ENCODE peak calls at places on chromosomes 11 and 22, in five cellular contexts. One of them, this sample, is unnamed.

GRCh38 chr11:6703247-6704063 is 20.3 kb upstream of the MRPL17 start:
- DNase-seq in fibroblast of lung: peak; percentile 58
- DNase-seq in GM23248: peak; percentile 88
- DNase-seq in brain microvascular endothelial cell: peak; percentile 54
- DNase-seq in spleen: no peak
- DNase-seq in this sample: peak; percentile 18

GRCh38 chr11:108966978-108967377 is 302.1 kb downstream of the DDX10 start:
- DNase-seq in fibroblast of lung: no peak
- DNase-seq in brain microvascular endothelial cell: no peak
- DNase-seq in spleen: no peak
- DNase-seq in GM23248: no peak
- DNase-seq in this sample: no peak

GRCh38 chr22:35819421-35819820 is 101.7 kb downstream of the APOL5 start:
- DNase-seq in spleen: no peak
- DNase-seq in GM23248: no peak
- DNase-seq in brain microvascular endothelial cell: no peak
- DNase-seq in fibroblast of lung: no peak
- DNase-seq in this sample: no peak

GRCh38 chr22:47057916-47058585 is 295.6 kb downstream of the TBC1D22A start:
- DNase-seq in spleen: peak; percentile 56
- DNase-seq in brain microvascular endothelial cell: no peak
- DNase-seq in GM23248: no peak
- DNase-seq in fibroblast of lung: no peak
- DNase-seq in this sample: no peak

GRCh38 chr22:38449776-38450175 is 5.2 kb downstream of the KCNJ4 start:
- DNase-seq in brain microvascular endothelial cell: no peak
- DNase-seq in spleen: no peak
- DNase-seq in GM23248: peak; percentile 42
- DNase-seq in fibroblast of lung: no peak
- DNase-seq in this sample: no peak

GRCh38 chr11:114106986-114107385 is 47.5 kb downstream of the ZBTB16 start:
- DNase-seq in GM23248: no peak
- DNase-seq in brain microvascular endothelial cell: no peak
- DNase-seq in spleen: no peak
- DNase-seq in fibroblast of lung: no peak
- DNase-seq in this sample: no peak

GRCh38 chr11:57161351-57161750 is 20.4 kb upstream of the LRRC55 start:
- DNase-seq in brain microvascular endothelial cell: no peak
- DNase-seq in spleen: no peak
- DNase-seq in GM23248: no peak
- DNase-seq in fibroblast of lung: no peak
- DNase-seq in this sample: no peak

GRCh38 chr11:47259178-47259977 is 1.6 kb downstream of the NR1H3 start:
- DNase-seq in brain microvascular endothelial cell: no peak
- DNase-seq in spleen: peak; percentile 75
- DNase-seq in fibroblast of lung: no peak
- DNase-seq in GM23248: peak; percentile 46
- DNase-seq in this sample: no peak

GRCh38 chr11:92826136-92826535 is 143.3 kb upstream of the MTNR1B start:
- DNase-seq in GM23248: peak; percentile 31
- DNase-seq in brain microvascular endothelial cell: peak; percentile 24
- DNase-seq in spleen: no peak
- DNase-seq in fibroblast of lung: peak; percentile 82
- DNase-seq in this sample: no peak

GRCh38 chr11:35182317-35182939 is 43.5 kb downstream of the CD44 start:
- DNase-seq in GM23248: peak; percentile 39
- DNase-seq in fibroblast of lung: no peak
- DNase-seq in spleen: no peak
- DNase-seq in brain microvascular endothelial cell: no peak
- DNase-seq in this sample: no peak

GRCh38 chr11:18721576-18722292 is 4.3 kb downstream of the IGSF22 start:
- DNase-seq in GM23248: peak; percentile 49
- DNase-seq in spleen: peak; percentile 84
- DNase-seq in brain microvascular endothelial cell: peak; percentile 46
- DNase-seq in fibroblast of lung: peak; percentile 44
- DNase-seq in this sample: peak; percentile 26

GRCh38 chr22:49930128-49930527 is 11.7 kb downstream of the CRELD2 start:
- DNase-seq in fibroblast of lung: no peak
- DNase-seq in brain microvascular endothelial cell: no peak
- DNase-seq in GM23248: no peak
- DNase-seq in spleen: no peak
- DNase-seq in this sample: no peak

GRCh38 chr11:10659339-10660216 is 34.0 kb downstream of the IRAG1 start:
- DNase-seq in brain microvascular endothelial cell: peak; percentile 86
- DNase-seq in spleen: no peak
- DNase-seq in fibroblast of lung: peak; percentile 94
- DNase-seq in GM23248: peak; percentile 96
- DNase-seq in this sample: no peak

GRCh38 chr11:71996946-71997345 is 1.8 kb upstream of the IL18BP start:
- DNase-seq in GM23248: no peak
- DNase-seq in brain microvascular endothelial cell: no peak
- DNase-seq in spleen: peak; percentile 87
- DNase-seq in fibroblast of lung: no peak
- DNase-seq in this sample: peak; percentile 50

GRCh38 chr22:29073618-29074275 is 912 bp downstream of the KREMEN1 start:
- DNase-seq in GM23248: peak; percentile 68
- DNase-seq in spleen: peak; percentile 87
- DNase-seq in fibroblast of lung: peak; percentile 9
- DNase-seq in brain microvascular endothelial cell: no peak
- DNase-seq in this sample: peak; percentile 36

GRCh38 chr11:116691779-116692178 is 81.0 kb downstream of the BUD13 start:
- DNase-seq in fibroblast of lung: no peak
- DNase-seq in GM23248: peak; percentile 52
- DNase-seq in spleen: peak; percentile 81
- DNase-seq in brain microvascular endothelial cell: peak; percentile 11
- DNase-seq in this sample: peak; percentile 25

GRCh38 chr22:30305519-30305905 is 16.2 kb upstream of the CASTOR1 start:
- DNase-seq in brain microvascular endothelial cell: no peak
- DNase-seq in spleen: peak; percentile 91
- DNase-seq in fibroblast of lung: no peak
- DNase-seq in GM23248: peak; percentile 40
- DNase-seq in this sample: peak; percentile 68

GRCh38 chr11:118608268-118609214 is 1.1 kb downstream of the PHLDB1 start:
- DNase-seq in brain microvascular endothelial cell: peak; percentile 77
- DNase-seq in fibroblast of lung: peak; percentile 83
- DNase-seq in GM23248: peak; percentile 97
- DNase-seq in spleen: peak; percentile 90
- DNase-seq in this sample: peak; percentile 79

DNA sequence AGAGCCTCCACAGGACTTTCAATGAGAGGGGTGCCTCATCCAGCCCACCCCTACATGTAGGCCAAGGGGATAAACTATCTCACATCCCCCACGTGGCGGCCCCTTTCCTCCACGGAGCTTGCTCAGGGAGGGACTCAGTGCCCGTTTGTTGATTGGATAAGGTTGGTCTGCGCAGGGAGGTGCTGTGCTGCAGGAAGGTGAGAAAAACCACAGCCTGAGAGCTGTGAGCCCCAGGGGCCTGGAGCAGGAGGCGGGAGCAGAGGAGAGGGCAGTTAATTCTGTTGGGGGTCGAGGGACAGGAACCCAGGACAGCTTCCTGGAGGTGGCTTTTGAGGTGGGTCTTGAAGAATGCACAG is 31.9 kb upstream of the ATXN10 start:
- DNase-seq in GM23248: no peak
- DNase-seq in fibroblast of lung: no peak
- DNase-seq in brain microvascular endothelial cell: no peak
- DNase-seq in spleen: no peak
- DNase-seq in this sample: no peak
- H3K27ac ChIP-seq in GM23248: no peak overlapping the region
- H3K27ac ChIP-seq in fibroblast of lung: no peak overlapping the region
- H3K27ac ChIP-seq in brain microvascular endothelial cell: no peak overlapping the region
- H3K27ac ChIP-seq in spleen: no peak overlapping the region
- H3K27ac ChIP-seq in this sample: no peak overlapping the region

GRCh38 chr11:67245046-67245445 is 21.2 kb upstream of the GRK2 start:
- DNase-seq in brain microvascular endothelial cell: no peak
- DNase-seq in spleen: no peak
- DNase-seq in fibroblast of lung: no peak
- DNase-seq in GM23248: no peak
- DNase-seq in this sample: no peak

GRCh38 chr11:67251841-67252240 is 14.4 kb upstream of the GRK2 start:
- DNase-seq in spleen: no peak
- DNase-seq in brain microvascular endothelial cell: no peak
- DNase-seq in fibroblast of lung: peak; percentile 23
- DNase-seq in GM23248: no peak
- DNase-seq in this sample: no peak

GRCh38 chr11:67250059-67251043 is 15.9 kb upstream of the GRK2 start:
- DNase-seq in fibroblast of lung: no peak
- DNase-seq in spleen: no peak
- DNase-seq in GM23248: no peak
- DNase-seq in brain microvascular endothelial cell: no peak
- DNase-seq in this sample: no peak

GRCh38 chr11:67248653-67249052 is 17.6 kb upstream of the GRK2 start:
- DNase-seq in spleen: no peak
- DNase-seq in GM23248: peak; percentile 52
- DNase-seq in fibroblast of lung: peak; percentile 34
- DNase-seq in brain microvascular endothelial cell: no peak
- DNase-seq in this sample: peak; percentile 47

GRCh38 chr11:67247946-67248550 is 18.2 kb upstream of the GRK2 start:
- DNase-seq in GM23248: no peak
- DNase-seq in fibroblast of lung: no peak
- DNase-seq in brain microvascular endothelial cell: no peak
- DNase-seq in spleen: no peak
- DNase-seq in this sample: no peak
- H3K27ac ChIP-seq in GM23248: peak overlapping the region; percentile 34
- H3K27ac ChIP-seq in fibroblast of lung: no peak overlapping the region
- H3K27ac ChIP-seq in brain microvascular endothelial cell: no peak overlapping the region
- H3K27ac ChIP-seq in spleen: no peak overlapping the region
- H3K27ac ChIP-seq in this sample: peak overlapping the region; percentile 36

DNA sequence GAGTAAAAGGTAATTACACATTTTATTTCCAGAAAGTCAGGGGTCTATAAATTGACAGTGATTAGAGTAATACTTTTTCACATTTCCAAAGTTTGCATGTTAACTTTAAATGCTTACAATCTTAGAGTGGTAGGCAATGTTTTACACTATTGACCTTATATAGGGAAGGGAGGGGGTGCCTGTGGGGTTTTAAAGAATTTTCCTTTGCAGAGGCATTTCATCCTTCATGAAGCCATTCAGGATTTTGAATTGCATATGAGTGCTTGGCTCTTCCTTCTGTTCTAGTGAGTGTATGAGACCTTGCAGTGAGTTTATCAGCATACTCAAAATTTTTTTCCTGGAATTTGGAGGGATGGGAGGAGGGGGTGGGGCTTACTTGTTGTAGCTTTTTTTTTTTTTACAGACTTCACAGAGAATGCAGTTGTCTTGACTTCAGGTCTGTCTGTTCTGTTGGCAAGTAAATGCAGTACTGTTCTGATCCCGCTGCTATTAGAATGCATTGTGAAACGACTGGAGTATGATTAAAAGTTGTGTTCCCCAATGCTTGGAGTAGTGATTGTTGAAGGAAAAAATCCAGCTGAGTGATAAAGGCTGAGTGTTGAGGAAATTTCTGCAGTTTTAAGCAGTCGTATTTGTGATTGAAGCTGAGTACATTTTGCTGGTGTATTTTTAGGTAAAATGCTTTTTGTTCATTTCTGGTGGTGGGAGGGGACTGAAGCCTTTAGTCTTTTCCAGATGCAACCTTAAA is 5.3 kb downstream of the MALAT1 start:
- DNase-seq in GM23248: peak; percentile 79
- DNase-seq in spleen: no peak
- DNase-seq in brain microvascular endothelial cell: peak; percentile 51
- DNase-seq in fibroblast of lung: peak; percentile 56
- DNase-seq in this sample: no peak
- H3K27ac ChIP-seq in GM23248: peak overlapping the region; percentile 100
- H3K27ac ChIP-seq in spleen: peak overlapping the region; percentile 96
- H3K27ac ChIP-seq in brain microvascular endothelial cell: peak overlapping the region; percentile 93
- H3K27ac ChIP-seq in fibroblast of lung: peak overlapping the region; percentile 100
- H3K27ac ChIP-seq in this sample: peak overlapping the region; percentile 100

GRCh38 chr22:18057568-18058209 is 20.1 kb upstream of the PEX26 start:
- DNase-seq in GM23248: peak; percentile 100
- DNase-seq in spleen: peak; percentile 88
- DNase-seq in fibroblast of lung: peak; percentile 100
- DNase-seq in brain microvascular endothelial cell: peak; percentile 97
- DNase-seq in this sample: peak; percentile 76
- H3K27ac ChIP-seq in GM23248: peak overlapping the region; percentile 88
- H3K27ac ChIP-seq in spleen: peak overlapping the region; percentile 74
- H3K27ac ChIP-seq in fibroblast of lung: peak overlapping the region; percentile 19
- H3K27ac ChIP-seq in brain microvascular endothelial cell: no peak overlapping the region
- H3K27ac ChIP-seq in this sample: peak overlapping the region; percentile 53

GRCh38 chr11:62030071-62030684 is 62.7 kb upstream of the FTH1 start:
- DNase-seq in brain microvascular endothelial cell: no peak
- DNase-seq in spleen: no peak
- DNase-seq in fibroblast of lung: no peak
- DNase-seq in GM23248: no peak
- DNase-seq in this sample: no peak
- H3K27ac ChIP-seq in brain microvascular endothelial cell: no peak overlapping the region
- H3K27ac ChIP-seq in spleen: no peak overlapping the region
- H3K27ac ChIP-seq in fibroblast of lung: no peak overlapping the region
- H3K27ac ChIP-seq in GM23248: no peak overlapping the region
- H3K27ac ChIP-seq in this sample: no peak overlapping the region

GRCh38 chr11:2382927-2383822 is 6.1 kb downstream of the CD81 start:
- DNase-seq in fibroblast of lung: no peak
- DNase-seq in GM23248: peak; percentile 83
- DNase-seq in spleen: peak; percentile 86
- DNase-seq in brain microvascular endothelial cell: no peak
- DNase-seq in this sample: peak; percentile 88

GRCh38 chr11:2385156-2386151 is 8.3 kb downstream of the CD81 start:
- DNase-seq in brain microvascular endothelial cell: no peak
- DNase-seq in spleen: peak; percentile 90
- DNase-seq in GM23248: no peak
- DNase-seq in fibroblast of lung: no peak
- DNase-seq in this sample: peak; percentile 15

GRCh38 chr11:2386591-2386990 is 9.5 kb downstream of the CD81 start:
- DNase-seq in GM23248: no peak
- DNase-seq in fibroblast of lung: no peak
- DNase-seq in brain microvascular endothelial cell: no peak
- DNase-seq in spleen: peak; percentile 82
- DNase-seq in this sample: peak; percentile 16

GRCh38 chr11:2383823-2384722 is 7.0 kb downstream of the CD81 start:
- DNase-seq in GM23248: peak; percentile 39
- DNase-seq in fibroblast of lung: no peak
- DNase-seq in brain microvascular endothelial cell: no peak
- DNase-seq in spleen: peak; percentile 89
- DNase-seq in this sample: no peak

GRCh38 chr11:2384723-2385041 is 7.6 kb downstream of the CD81 start:
- DNase-seq in brain microvascular endothelial cell: no peak
- DNase-seq in fibroblast of lung: no peak
- DNase-seq in spleen: no peak
- DNase-seq in GM23248: no peak
- DNase-seq in this sample: no peak
- H3K27ac ChIP-seq in brain microvascular endothelial cell: no peak overlapping the region
- H3K27ac ChIP-seq in fibroblast of lung: no peak overlapping the region
- H3K27ac ChIP-seq in spleen: peak overlapping the region; percentile 96
- H3K27ac ChIP-seq in GM23248: no peak overlapping the region
- H3K27ac ChIP-seq in this sample: no peak overlapping the region

GRCh38 chr11:119782673-119783072 is 53.7 kb upstream of the NECTIN1 start:
- DNase-seq in fibroblast of lung: peak; percentile 76
- DNase-seq in spleen: peak; percentile 31
- DNase-seq in brain microvascular endothelial cell: peak; percentile 60
- DNase-seq in GM23248: peak; percentile 66
- DNase-seq in this sample: peak; percentile 41
- H3K27ac ChIP-seq in fibroblast of lung: no peak overlapping the region
- H3K27ac ChIP-seq in spleen: no peak overlapping the region
- H3K27ac ChIP-seq in brain microvascular endothelial cell: no peak overlapping the region
- H3K27ac ChIP-seq in GM23248: no peak overlapping the region
- H3K27ac ChIP-seq in this sample: peak overlapping the region; percentile 59

This sample was measured in heart right ventricle.